ENCODE peak calls at places on chromosomes 1 and 21, in eight cellular contexts. J is LHCN-M2, O is AG20443, F is NCI-H187, A is retinal pigment epithelial cell, C is epithelial cell of esophagus, Z is T-cell, I is iris pigment epithelial cell. X is an unnamed sample.

GRCh38 chr1:150609726-150610125 is 19.7 kb downstream of the ENSA start:
- DNase-seq in I (no peak), F (no peak), C (no peak), O (no peak), A (no peak), Z (no peak), J (no peak), X (no peak)

GRCh38 chr1:94120591-94120901 is 402 bp downstream of the ABCA4 start:
- DNase-seq in I (no peak), C (no peak), A (no peak), O (no peak), J (no peak), F (no peak), Z (no peak), X (no peak)

GRCh38 chr1:1171551-1172340 is 1.9 kb upstream of the TTLL10 start:
- DNase-seq in J (no peak), O (no peak), I (no peak), C (no peak), A (no peak), Z (no peak), F (no peak), X (no peak)

GRCh38 chr1:178168535-178168934 is 74.6 kb downstream of the RASAL2 start:
- DNase-seq in I (peak), C (peak), F (no peak), A (peak), J (peak), O (peak), Z (no peak), X (peak)

GRCh38 chr21:40602105-40602504 is 244.9 kb downstream of the DSCAM start:
- DNase-seq in F (no peak), C (no peak), J (no peak), A (peak), Z (no peak), O (no peak), I (no peak), X (no peak)

GRCh38 chr1:201708085-201708512 is 120.9 kb upstream of the IPO9 start:
- DNase-seq in F (no peak), A (no peak), C (no peak), J (peak), O (peak), Z (no peak), I (peak), X (peak)

GRCh38 chr1:81157686-81158085 is 643.0 kb upstream of the ADGRL2 start:
- DNase-seq in J (no peak), I (peak), A (no peak), Z (no peak), O (no peak), F (no peak), C (peak), X (no peak)

GRCh38 chr21:24910591-24910990 is 696.7 kb downstream of the MRPL39 start:
- DNase-seq in Z (no peak), J (no peak), C (no peak), F (no peak), A (no peak), I (no peak), O (no peak), X (no peak)

GRCh38 chr1:100028765-100029164 is 59.0 kb downstream of the SLC35A3 start:
- DNase-seq in C (no peak), I (no peak), Z (no peak), A (no peak), J (no peak), F (no peak), O (no peak), X (no peak)

GRCh38 chr1:38402230-38402815 is 355.7 kb upstream of the POU3F1 start:
- DNase-seq in Z (no peak), I (no peak), C (no peak), O (no peak), J (no peak), F (no peak), A (no peak), X (no peak)